ENCODE peak calls at places on chromosomes 3 and 15, in seven cellular contexts. C is IMR-90, Y is lower lobe of right lung, T is fibroblast of lung, O is ovary, K is pancreas, I is HepG2. D is an unnamed sample.

GRCh38 chr3:72192572-72192971 is 407.6 kb upstream of the PROK2 start:
- DNase-seq in C (no peak), Y (no peak), T (no peak), O (no peak), K (no peak), I (no peak), D (no peak)

GRCh38 chr3:172221550-172221949 is 182.2 kb downstream of the FNDC3B start:
- DNase-seq in C (peak; percentile 88), Y (no peak), T (peak; percentile 69), O (no peak), K (no peak), I (no peak), D (no peak)

GRCh38 chr3:16203671-16204629 is 29.5 kb downstream of the GALNT15 start:
- DNase-seq in C (no peak), Y (no peak), T (no peak), O (no peak), K (no peak), I (no peak), D (no peak)

GRCh38 chr3:59756930-59757329 is 707.1 kb upstream of the CFAP20DC start:
- DNase-seq in C (no peak), Y (no peak), T (no peak), O (no peak), K (no peak), I (no peak), D (no peak)

GRCh38 chr3:69565316-69565715 is 173.9 kb upstream of the MITF start:
- DNase-seq in C (no peak), Y (no peak), T (no peak), O (no peak), K (no peak), I (no peak), D (no peak)

GRCh38 chr3:192935441-192935840 is 17.8 kb upstream of the MB21D2 start:
- DNase-seq in C (peak; percentile 83), Y (no peak), T (no peak), O (no peak), K (no peak), I (no peak), D (no peak)

GRCh38 chr3:1843111-1843510 is 255.6 kb upstream of the CNTN4 start:
- DNase-seq in C (no peak), Y (no peak), T (no peak), O (no peak), K (no peak), I (no peak), D (no peak)

GRCh38 chr3:162034368-162034767 is 537.8 kb downstream of the OTOL1 start:
- DNase-seq in C (peak; percentile 54), Y (no peak), T (peak; percentile 44), O (no peak), K (no peak), I (no peak), D (no peak)

GRCh38 chr3:185094691-185095090 is 58.2 kb downstream of the C3orf70 start:
- DNase-seq in C (peak; percentile 23), Y (no peak), T (peak; percentile 15), O (no peak), K (no peak), I (no peak), D (no peak)

DNA sequence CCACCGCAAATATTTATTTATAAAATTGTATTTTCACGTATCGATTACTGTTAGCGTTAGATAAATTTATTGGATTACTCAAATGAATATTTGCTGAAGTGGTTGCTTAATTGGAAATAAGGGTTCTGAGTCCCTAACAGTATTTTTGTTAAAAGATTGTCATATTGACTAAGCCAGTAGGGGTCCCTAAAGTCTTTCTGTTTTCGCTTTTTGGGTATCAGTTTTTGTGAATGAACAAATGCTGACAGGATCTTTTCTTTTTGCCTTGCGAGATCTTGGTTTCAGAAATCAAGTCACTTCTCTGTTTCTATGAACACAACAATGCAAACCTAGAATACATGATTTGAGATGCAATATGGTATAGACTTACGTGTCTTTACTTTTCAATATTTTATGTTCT is 7.1 kb downstream of the RAD51 start:
- DNase-seq in C (peak; percentile 28), Y (no peak), T (peak; percentile 37), O (no peak), K (no peak), I (peak; percentile 4), D (no peak)
- TF ChIP-seq CTCF in C (peak; percentile 34), Y (no peak), T (peak; percentile 11), O (no peak), K (no peak), I (no peak), D (no peak)

GRCh38 chr15:78034495-78035191 is 42.9 kb downstream of the TBC1D2B start:
- DNase-seq in C (peak; percentile 38), Y (peak; percentile 74), T (peak; percentile 41), O (no peak), K (no peak), I (no peak), D (no peak)

GRCh38 chr15:78035861-78036476 is 41.5 kb downstream of the TBC1D2B start:
- DNase-seq in C (no peak), Y (no peak), T (no peak), O (no peak), K (no peak), I (peak; percentile 85), D (no peak)

GRCh38 chr15:78035319-78035718 is 42.2 kb downstream of the TBC1D2B start:
- DNase-seq in C (no peak), Y (no peak), T (no peak), O (peak; percentile 39), K (no peak), I (no peak), D (no peak)

GRCh38 chr15:78037328-78037727 is 40.2 kb downstream of the TBC1D2B start:
- DNase-seq in C (no peak), Y (no peak), T (no peak), O (no peak), K (no peak), I (no peak), D (no peak)

GRCh38 chr15:78033864-78034263 is 43.6 kb downstream of the TBC1D2B start:
- DNase-seq in C (peak; percentile 41), Y (no peak), T (peak; percentile 46), O (peak; percentile 37), K (no peak), I (no peak), D (no peak)
- H3K4me1 ChIP-seq in C (peaks cover 15% of the 10 kb centered on the region), Y (peaks cover 62% of the 10 kb centered on the region), T (peaks cover 12% of the 10 kb centered on the region), O (peaks cover 12% of the 10 kb centered on the region), K (peaks cover 29% of the 10 kb centered on the region), I (peaks cover 42% of the 10 kb centered on the region), D (peaks cover 7% of the 10 kb centered on the region)

GRCh38 chr15:86743283-86743903 is 663.7 kb downstream of the AGBL1 start:
- DNase-seq in C (no peak), Y (no peak), T (no peak), O (no peak), K (peak; percentile 28), I (peak; percentile 1), D (no peak)
- TF ChIP-seq CTCF in C (no peak), Y (peak; percentile 46), T (peak; percentile 21), O (no peak), K (peak; percentile 13), I (peak; percentile 36), D (peak; percentile 41)

DNA sequence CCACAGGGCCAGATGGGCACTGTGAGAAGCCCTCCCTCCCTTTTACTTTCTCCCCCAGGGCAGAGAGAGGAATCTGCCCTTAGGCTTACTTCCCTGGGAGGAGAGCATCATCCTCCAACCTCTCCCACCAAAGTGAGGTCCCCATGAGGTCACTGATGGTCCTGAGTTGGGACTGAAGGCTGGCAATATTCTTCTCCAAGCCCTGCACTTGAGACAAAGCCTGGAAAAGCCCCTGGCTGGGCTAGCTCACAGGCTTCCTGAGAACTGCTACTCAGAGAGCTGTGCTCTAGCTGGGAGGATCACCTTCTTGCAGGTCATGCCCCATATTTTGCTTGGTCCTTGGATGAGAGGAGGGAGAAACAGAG is 110.0 kb upstream of the MEF2A start:
- DNase-seq in C (no peak), Y (no peak), T (no peak), O (no peak), K (no peak), I (no peak), D (peak; percentile 13)
- H3K4me1 ChIP-seq in C (peaks cover 33% of the 10 kb centered on the region), Y (peaks cover 50% of the 10 kb centered on the region), T (peaks cover 30% of the 10 kb centered on the region), O (peaks cover 17% of the 10 kb centered on the region), K (peaks cover 5% of the 10 kb centered on the region), I (peaks cover 45% of the 10 kb centered on the region), D (peaks cover 9% of the 10 kb centered on the region)

GRCh38 chr3:140378571-140379340 is 299.1 kb upstream of the TRIM42 start:
- DNase-seq in C (no peak), Y (no peak), T (no peak), O (no peak), K (no peak), I (no peak), D (no peak)

GRCh38 chr3:140377644-140378043 is 300.2 kb upstream of the TRIM42 start:
- DNase-seq in C (no peak), Y (no peak), T (no peak), O (no peak), K (no peak), I (no peak), D (no peak)

GRCh38 chr3:140370686-140371085 is 307.2 kb upstream of the TRIM42 start:
- DNase-seq in C (no peak), Y (no peak), T (no peak), O (no peak), K (no peak), I (no peak), D (no peak)

GRCh38 chr3:140375002-140375401 is 302.9 kb upstream of the TRIM42 start:
- DNase-seq in C (no peak), Y (no peak), T (no peak), O (no peak), K (no peak), I (no peak), D (no peak)

GRCh38 chr3:140376136-140376889 is 301.6 kb upstream of the TRIM42 start:
- DNase-seq in C (no peak), Y (no peak), T (no peak), O (no peak), K (no peak), I (no peak), D (no peak)
- TF ChIP-seq CTCF in C (no peak), Y (no peak), T (no peak), O (no peak), K (no peak), I (no peak), D (no peak)

GRCh38 chr15:76313731-76314130 is 2.5 kb upstream of the ETFA start:
- DNase-seq in C (no peak), Y (no peak), T (no peak), O (no peak), K (no peak), I (no peak), D (no peak)

GRCh38 chr15:76310470-76311070 is 699 bp downstream of the ETFA start:
- DNase-seq in C (no peak), Y (no peak), T (no peak), O (peak; percentile 21), K (no peak), I (no peak), D (no peak)

GRCh38 chr15:76312540-76313174 is 1.4 kb upstream of the ETFA start:
- DNase-seq in C (peak; percentile 33), Y (no peak), T (no peak), O (no peak), K (no peak), I (peak; percentile 75), D (no peak)

GRCh38 chr15:76311071-76311956 is at the start of gene ETFA:
- DNase-seq in C (peak; percentile 92), Y (peak; percentile 99), T (peak; percentile 97), O (peak; percentile 96), K (peak; percentile 96), I (peak; percentile 95), D (peak; percentile 91)

GRCh38 chr15:76309561-76310330 is 1.5 kb downstream of the ETFA start:
- DNase-seq in C (no peak), Y (no peak), T (no peak), O (no peak), K (no peak), I (no peak), D (no peak)
- H3K4me1 ChIP-seq in C (peaks cover 10% of the 10 kb centered on the region), Y (peaks cover 15% of the 10 kb centered on the region), T (no peaks in the 10 kb centered on the region), O (peaks cover 6% of the 10 kb centered on the region), K (peaks cover 8% of the 10 kb centered on the region), I (peaks cover 74% of the 10 kb centered on the region), D (no peaks in the 10 kb centered on the region)

GRCh38 chr15:71462638-71463037 is 347.4 kb downstream of the THSD4 start:
- DNase-seq in C (no peak), Y (no peak), T (no peak), O (no peak), K (no peak), I (no peak), D (no peak)
- TF ChIP-seq CTCF in C (no peak), Y (no peak), T (no peak), O (no peak), K (no peak), I (no peak), D (no peak)